ENCODE peak calls at places on chromosome 21, in four cellular contexts. One of them, this sample, is unnamed.

GRCh38 chr21:40333731-40334130 is 466.5 kb downstream of the PCP4 start:
- DNase-seq in MCF 10A: no peak
- DNase-seq in GM03348: no peak
- DNase-seq in stomach: no peak
- DNase-seq in this sample: no peak

GRCh38 chr21:33268736-33269441 is 2.7 kb downstream of the IL10RB start:
- DNase-seq in GM03348: no peak
- DNase-seq in stomach: peak
- DNase-seq in MCF 10A: peak
- DNase-seq in this sample: peak

GRCh38 chr21:19731251-19731650 is 1267.0 kb upstream of the NCAM2 start:
- DNase-seq in stomach: no peak
- DNase-seq in MCF 10A: peak
- DNase-seq in GM03348: no peak
- DNase-seq in this sample: no peak

GRCh38 chr21:35088235-35088865 is 39.2 kb upstream of the RUNX1 start:
- DNase-seq in stomach: no peak
- DNase-seq in MCF 10A: no peak
- DNase-seq in GM03348: peak
- DNase-seq in this sample: no peak

GRCh38 chr21:42587036-42587435 is 66.4 kb upstream of the PDE9A start:
- DNase-seq in MCF 10A: no peak
- DNase-seq in stomach: no peak
- DNase-seq in GM03348: no peak
- DNase-seq in this sample: no peak

GRCh38 chr21:38680401-38680800 is 125.3 kb upstream of the ETS2 start:
- DNase-seq in MCF 10A: no peak
- DNase-seq in GM03348: no peak
- DNase-seq in stomach: no peak
- DNase-seq in this sample: no peak

GRCh38 chr21:44872568-44873355 is 728 bp downstream of the PTTG1IP start:
- DNase-seq in MCF 10A: peak
- DNase-seq in GM03348: peak
- DNase-seq in stomach: peak
- DNase-seq in this sample: peak

GRCh38 chr21:44480200-44481065 is 25.1 kb downstream of the LRRC3 start:
- DNase-seq in GM03348: no peak
- DNase-seq in MCF 10A: no peak
- DNase-seq in stomach: no peak
- DNase-seq in this sample: no peak

GRCh38 chr21:42565886-42566523 is 52.4 kb downstream of the SLC37A1 start:
- DNase-seq in stomach: peak
- DNase-seq in GM03348: no peak
- DNase-seq in MCF 10A: no peak
- DNase-seq in this sample: no peak

GRCh38 chr21:16419188-16419874 is 689.5 kb downstream of the USP25 start:
- DNase-seq in stomach: peak
- DNase-seq in GM03348: peak
- DNase-seq in MCF 10A: no peak
- DNase-seq in this sample: peak

GRCh38 chr21:45041351-45041805 is 33.0 kb upstream of the ADARB1 start:
- DNase-seq in GM03348: peak
- DNase-seq in MCF 10A: peak
- DNase-seq in stomach: peak
- DNase-seq in this sample: peak

GRCh38 chr21:43921979-43922945 is 57.2 kb downstream of the AGPAT3 start:
- DNase-seq in MCF 10A: no peak
- DNase-seq in stomach: no peak
- DNase-seq in GM03348: no peak
- DNase-seq in this sample: no peak

GRCh38 chr21:46116846-46117585 is 19.1 kb downstream of the COL6A2 start:
- DNase-seq in stomach: no peak
- DNase-seq in GM03348: no peak
- DNase-seq in MCF 10A: peak
- DNase-seq in this sample: no peak

GRCh38 chr21:44709426-44710293 is 1.7 kb downstream of the TSPEAR start:
- DNase-seq in MCF 10A: peak
- DNase-seq in stomach: no peak
- DNase-seq in GM03348: no peak
- DNase-seq in this sample: peak

GRCh38 chr21:28834335-28835238 is 158.1 kb downstream of the LTN1 start:
- DNase-seq in stomach: no peak
- DNase-seq in MCF 10A: no peak
- DNase-seq in GM03348: no peak
- DNase-seq in this sample: peak

GRCh38 chr21:35204125-35204524 is 155.0 kb upstream of the RUNX1 start:
- DNase-seq in stomach: no peak
- DNase-seq in MCF 10A: no peak
- DNase-seq in GM03348: no peak
- DNase-seq in this sample: no peak

GRCh38 chr21:25375675-25376074 is 231.6 kb downstream of the MRPL39 start:
- DNase-seq in GM03348: no peak
- DNase-seq in stomach: no peak
- DNase-seq in MCF 10A: no peak
- DNase-seq in this sample: no peak

GRCh38 chr21:44424608-44425306 is 30.6 kb upstream of the LRRC3 start:
- DNase-seq in MCF 10A: no peak
- DNase-seq in GM03348: no peak
- DNase-seq in stomach: no peak
- DNase-seq in this sample: no peak

GRCh38 chr21:46153259-46154154 is 1.9 kb downstream of the FTCD start:
- DNase-seq in stomach: peak
- DNase-seq in MCF 10A: peak
- DNase-seq in GM03348: peak
- DNase-seq in this sample: peak

GRCh38 chr21:37555672-37556261 is 189.2 kb downstream of the DYRK1A start:
- DNase-seq in GM03348: no peak
- DNase-seq in stomach: no peak
- DNase-seq in MCF 10A: no peak
- DNase-seq in this sample: no peak

GRCh38 chr21:26798856-26799751 is 46.1 kb downstream of the ADAMTS1 start:
- DNase-seq in stomach: no peak
- DNase-seq in GM03348: no peak
- DNase-seq in MCF 10A: no peak
- DNase-seq in this sample: no peak

GRCh38 chr21:35138665-35139381 is 89.7 kb upstream of the RUNX1 start:
- DNase-seq in stomach: no peak
- DNase-seq in MCF 10A: peak
- DNase-seq in GM03348: peak
- DNase-seq in this sample: no peak

GRCh38 chr21:14620152-14620551 is 74.0 kb upstream of the SAMSN1 start:
- DNase-seq in GM03348: no peak
- DNase-seq in stomach: no peak
- DNase-seq in MCF 10A: no peak
- DNase-seq in this sample: no peak

GRCh38 chr21:43829161-43829560 is 35.9 kb upstream of the AGPAT3 start:
- DNase-seq in MCF 10A: no peak
- DNase-seq in GM03348: no peak
- DNase-seq in stomach: no peak
- DNase-seq in this sample: no peak

This sample was measured in colonic mucosa.